ENCODE peak calls at places on chromosomes 5 and 9, in ten cellular contexts. K, G, W, U, R, X, V, F, O and H are unnamed samples. For H3K4me1, the result is how much of the 10 kb centered on the place peaks cover.

GRCh38 chr9:638152-638551 is 203.3 kb upstream of the DMRT1 start:
- DNase-seq in F (no peak), W (no peak), V (no peak), K (no peak), U (no peak), R (no peak), X (no peak), G (no peak), O (no peak), H (no peak)

GRCh38 chr9:76419782-76420380 is 25.7 kb upstream of the RFK start:
- DNase-seq in R (no peak), G (no peak), X (peak), K (no peak), F (no peak), V (peak), U (peak), W (no peak), O (no peak), H (no peak)

GRCh38 chr9:104279535-104280215 is 185.6 kb downstream of the SMC2 start:
- DNase-seq in F (no peak), O (no peak), V (no peak), G (no peak), X (no peak), R (no peak), K (no peak), U (no peak), W (no peak), H (no peak)

GRCh38 chr9:123834218-123834906 is 95.6 kb downstream of the DENND1A start:
- DNase-seq in U (no peak), G (no peak), R (no peak), K (no peak), V (no peak), O (no peak), X (no peak), W (no peak), F (no peak), H (no peak)

GRCh38 chr5:127849436-127849835 is 146.2 kb downstream of the CCDC192 start:
- DNase-seq in O (no peak), W (no peak), X (no peak), R (no peak), G (no peak), V (no peak), K (no peak), U (no peak), F (no peak), H (no peak)

GRCh38 chr9:120941046-120941770 is 14.6 kb upstream of the TRAF1 start:
- DNase-seq in R (no peak), X (no peak), G (no peak), W (no peak), O (no peak), K (no peak), F (no peak), V (no peak), U (no peak), H (no peak)

GRCh38 chr9:123364241-123364824 is 8.3 kb downstream of the CRB2 start:
- DNase-seq in V (no peak), K (no peak), U (no peak), F (no peak), X (no peak), R (no peak), O (no peak), G (no peak), W (no peak), H (no peak)

GRCh38 chr9:12463641-12464040 is 229.5 kb upstream of the TYRP1 start:
- DNase-seq in G (no peak), O (no peak), U (no peak), K (no peak), W (no peak), R (no peak), F (no peak), V (no peak), X (no peak), H (no peak)

GRCh38 chr9:93304574-93305496 is 120.9 kb downstream of the WNK2 start:
- DNase-seq in W (peak), U (peak), R (no peak), X (peak), O (peak), G (no peak), F (peak), K (peak), V (peak), H (peak)

GRCh38 chr5:26807231-26808199 is 230.9 kb downstream of the CDH9 start:
- DNase-seq in R (no peak), F (no peak), V (no peak), X (no peak), O (no peak), U (no peak), K (no peak), G (no peak), W (peak), H (no peak)

GRCh38 chr9:109972026-109973005 is 192.3 kb downstream of the PALM2AKAP2 start:
- DNase-seq in K (no peak), W (no peak), U (no peak), X (peak), G (no peak), F (no peak), O (no peak), V (no peak), R (no peak), H (no peak)

GRCh38 chr9:127049044-127049443 is 73.4 kb downstream of the ANGPTL2 start:
- DNase-seq in W (no peak), V (peak), R (peak), K (no peak), G (peak), F (peak), O (peak), U (peak), X (no peak), H (no peak)

GRCh38 chr5:138470322-138471285 is 5.3 kb downstream of the EGR1 start:
- DNase-seq in K (peak), G (no peak), U (peak), R (no peak), W (no peak), X (no peak), V (no peak), F (no peak), O (no peak), H (no peak)

GRCh38 chr5:180136661-180137381 is 65.3 kb upstream of the RNF130 start:
- DNase-seq in U (no peak), V (no peak), F (no peak), G (no peak), K (peak), W (no peak), R (no peak), O (no peak), X (no peak), H (no peak)

GRCh38 chr5:139385061-139385889 is 2.2 kb upstream of the SLC23A1 start:
- DNase-seq in O (no peak), X (peak), R (no peak), V (no peak), K (no peak), G (no peak), U (no peak), W (no peak), F (no peak), H (no peak)

GRCh38 chr5:32578764-32579163 is 6.6 kb upstream of the SUB1 start:
- DNase-seq in G (no peak), R (no peak), V (no peak), F (no peak), K (no peak), X (no peak), W (no peak), O (no peak), U (no peak), H (no peak)

GRCh38 chr9:33082538-33083326 is 6.3 kb upstream of the SMU1 start:
- DNase-seq in K (peak), W (no peak), R (no peak), F (no peak), V (no peak), O (no peak), X (no peak), U (no peak), G (no peak), H (no peak)

GRCh38 chr9:117340422-117340821 is 74.4 kb downstream of the ASTN2 start:
- DNase-seq in V (no peak), K (no peak), G (no peak), X (no peak), F (no peak), U (no peak), O (no peak), R (no peak), W (no peak), H (no peak)

GRCh38 chr9:133682961-133683493 is 46.9 kb downstream of the DBH start:
- DNase-seq in R (no peak), O (no peak), K (peak), X (no peak), V (no peak), W (no peak), U (no peak), F (no peak), G (no peak), H (no peak)
- H3K27ac ChIP-seq in R (peak), O (no peak), K (peak), X (peak), V (no peak), W (no peak), U (peak), F (peak), G (no peak), H (no peak)

DNA sequence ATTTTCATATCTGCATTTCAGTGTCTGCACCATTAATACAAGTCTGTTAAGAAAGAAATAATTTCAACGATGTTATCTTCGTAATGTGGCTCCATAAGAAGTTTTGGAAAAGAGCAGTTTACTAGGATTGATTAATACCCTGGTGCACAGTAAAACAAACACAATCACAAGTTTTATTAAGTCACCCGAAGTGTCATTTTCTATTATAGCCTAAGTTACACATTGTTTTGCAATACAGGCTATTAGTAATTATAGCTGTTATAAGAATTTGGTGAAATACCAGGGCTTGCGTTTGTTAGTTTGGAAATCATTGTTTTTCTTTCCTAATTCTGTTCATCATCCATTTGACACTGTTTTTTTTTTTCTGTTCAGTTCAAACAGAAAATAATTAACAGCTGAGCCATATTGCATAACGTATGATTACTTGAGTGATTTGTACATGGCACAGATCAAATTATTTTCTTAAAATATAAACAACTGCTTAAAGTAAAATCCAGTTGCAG is 30.6 kb downstream of the LVRN start:
- DNase-seq in G (no peak), R (no peak), F (no peak), W (no peak), V (no peak), X (no peak), O (no peak), U (no peak), K (no peak), H (no peak)
- H3K4me3 ChIP-seq in G (no peak), R (no peak), F (no peak), W (no peak), V (no peak), X (no peak), O (no peak), U (no peak), K (no peak), H (no peak)

GRCh38 chr5:143086851-143087637 is 316.4 kb downstream of the NR3C1 start:
- DNase-seq in O (no peak), X (no peak), U (no peak), W (no peak), F (no peak), K (no peak), R (no peak), G (no peak), V (peak), H (no peak)
- H3K4me1 ChIP-seq in O (under half), X (under half), U (under half), W (under half), F (under half), K (under half), R (under half), G (under half), V (under half), H (under half)

GRCh38 chr5:6832994-6833393 is 119.8 kb downstream of the TENT4A start:
- DNase-seq in O (peak), R (no peak), X (no peak), F (no peak), U (no peak), K (no peak), W (no peak), V (no peak), G (no peak), H (no peak)
- H3K27ac ChIP-seq in O (peak), R (no peak), X (no peak), F (no peak), U (no peak), K (no peak), W (no peak), V (no peak), G (peak), H (no peak)

DNA sequence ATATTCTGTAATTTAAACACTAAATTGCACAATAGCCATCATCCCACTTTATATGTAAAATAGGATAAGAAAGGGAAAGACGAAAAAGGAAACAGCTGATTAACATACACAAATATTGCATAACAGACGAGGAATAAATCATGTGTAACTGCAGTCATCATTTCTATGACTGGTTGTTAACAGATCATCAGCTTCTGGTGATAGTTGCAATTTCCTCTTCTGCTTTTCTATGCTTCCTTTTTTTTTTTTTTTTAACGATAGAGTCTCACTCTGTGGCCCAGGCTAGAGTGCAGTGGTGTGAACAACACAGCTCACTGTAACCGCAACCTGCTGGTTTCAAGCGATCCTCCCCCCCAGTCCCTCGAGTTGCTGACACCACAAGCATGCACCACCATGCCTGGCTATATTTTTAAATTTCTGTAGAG is 22.5 kb upstream of the JAKMIP2 start:
- DNase-seq in V (no peak), U (no peak), X (peak), R (no peak), K (peak), G (no peak), F (no peak), W (no peak), O (no peak), H (no peak)
- H3K4me3 ChIP-seq in V (no peak), U (no peak), X (peak), R (no peak), K (no peak), G (no peak), F (no peak), W (no peak), O (no peak), H (no peak)